ENCODE peak calls at places on chromosomes 4 and X, in nine cellular contexts. K, R, O, C, Q, X, M, E and H are unnamed samples.

GRCh38 chrX:116170444-116170843 is at the start of gene AGTR2:
- DNase-seq in K (no peak), R (no peak), O (no peak), C (no peak), Q (no peak), X (no peak), M (no peak), E (no peak), H (no peak)

GRCh38 chr4:36236159-36236558 is 8.2 kb downstream of the ARAP2 start:
- DNase-seq in K (no peak), R (no peak), O (no peak), C (no peak), Q (no peak), X (no peak), M (no peak), E (no peak), H (no peak)

GRCh38 chr4:8695237-8696219 is 103.0 kb downstream of the CPZ start:
- DNase-seq in K (no peak), R (no peak), O (no peak), C (no peak), Q (no peak), X (no peak), M (no peak), E (no peak), H (no peak)

GRCh38 chr4:101696276-101697010 is 94.1 kb upstream of the BANK1 start:
- DNase-seq in K (no peak), R (no peak), O (no peak), C (no peak), Q (no peak), X (no peak), M (no peak), E (no peak), H (no peak)

GRCh38 chr4:3655485-3656429 is 110.4 kb upstream of the ADRA2C start:
- DNase-seq in K (no peak), R (no peak), O (no peak), C (no peak), Q (no peak), X (no peak), M (peak), E (no peak), H (no peak)

GRCh38 chrX:5559386-5559785 is 669.3 kb downstream of the NLGN4X start:
- DNase-seq in K (no peak), R (no peak), O (peak), C (no peak), Q (no peak), X (no peak), M (no peak), E (no peak), H (no peak)

GRCh38 chr4:148015058-148015457 is 283.2 kb downstream of the ARHGAP10 start:
- DNase-seq in K (no peak), R (no peak), O (no peak), C (no peak), Q (no peak), X (no peak), M (no peak), E (no peak), H (no peak)

GRCh38 chrX:7170903-7171302 is 22.9 kb upstream of the PUDP start:
- DNase-seq in K (no peak), R (no peak), O (peak), C (no peak), Q (peak), X (no peak), M (peak), E (peak), H (no peak)

GRCh38 chrX:113548308-113549015 is 707.8 kb upstream of the AMOT start:
- DNase-seq in K (no peak), R (no peak), O (no peak), C (no peak), Q (no peak), X (no peak), M (no peak), E (no peak), H (no peak)

GRCh38 chr4:62023633-62024032 is 823.5 kb downstream of the ADGRL3 start:
- DNase-seq in K (no peak), R (no peak), O (peak), C (no peak), Q (no peak), X (no peak), M (no peak), E (no peak), H (no peak)

GRCh38 chrX:72060196-72060974 is 71.3 kb downstream of the RTL5 start:
- DNase-seq in K (no peak), R (no peak), O (no peak), C (no peak), Q (no peak), X (no peak), M (no peak), E (peak), H (no peak)

GRCh38 chrX:17860811-17861495 is at the start of gene RAI2:
- DNase-seq in K (peak), R (no peak), O (no peak), C (peak), Q (no peak), X (peak), M (no peak), E (peak), H (no peak)

GRCh38 chr4:132344924-132345828 is 803.9 kb upstream of the PCDH10 start:
- DNase-seq in K (no peak), R (no peak), O (no peak), C (no peak), Q (no peak), X (no peak), M (no peak), E (peak), H (no peak)

GRCh38 chrX:132463411-132463810 is 25.4 kb downstream of the MBNL3 start:
- DNase-seq in K (peak), R (no peak), O (no peak), C (no peak), Q (no peak), X (no peak), M (no peak), E (peak), H (no peak)

GRCh38 chr4:829291-829690 is 3.4 kb upstream of the CPLX1 start:
- DNase-seq in K (no peak), R (no peak), O (no peak), C (no peak), Q (no peak), X (no peak), M (no peak), E (no peak), H (peak)

GRCh38 chrX:103538728-103539127 is 19.4 kb upstream of the RAB40A start:
- DNase-seq in K (no peak), R (no peak), O (peak), C (no peak), Q (no peak), X (no peak), M (no peak), E (no peak), H (no peak)

GRCh38 chrX:143664302-143664701 is 28.4 kb upstream of the SLITRK4 start:
- DNase-seq in K (no peak), R (no peak), O (peak), C (peak), Q (no peak), X (no peak), M (peak), E (peak), H (no peak)

GRCh38 chrX:126485371-126485770 is 67.2 kb downstream of the DCAF12L1 start:
- DNase-seq in K (no peak), R (peak), O (no peak), C (no peak), Q (no peak), X (no peak), M (no peak), E (peak), H (no peak)

GRCh38 chr4:8228319-8229250 is 29.5 kb downstream of the SH3TC1 start:
- DNase-seq in K (peak), R (peak), O (peak), C (no peak), Q (peak), X (no peak), M (peak), E (peak), H (peak)

GRCh38 chrX:44908198-44908597 is 35.2 kb downstream of the KDM6A start:
- DNase-seq in K (no peak), R (no peak), O (peak), C (no peak), Q (no peak), X (no peak), M (no peak), E (no peak), H (no peak)

GRCh38 chr4:168711197-168712120 is 214.6 kb downstream of the PALLD start:
- DNase-seq in K (no peak), R (no peak), O (peak), C (no peak), Q (no peak), X (no peak), M (no peak), E (no peak), H (no peak)

GRCh38 chr4:3770323-3771166 is 4.4 kb downstream of the ADRA2C start:
- DNase-seq in K (no peak), R (no peak), O (no peak), C (peak), Q (no peak), X (no peak), M (peak), E (no peak), H (no peak)

GRCh38 chrX:78658851-78659744 is at the start of gene RTL3:
- DNase-seq in K (no peak), R (peak), O (peak), C (no peak), Q (no peak), X (no peak), M (no peak), E (no peak), H (no peak)

GRCh38 chr4:129109965-129110824 is 14.2 kb downstream of the C4orf33 start:
- DNase-seq in K (no peak), R (no peak), O (no peak), C (no peak), Q (no peak), X (no peak), M (no peak), E (no peak), H (no peak)

GRCh38 chr4:88907478-88907877 is 149.5 kb downstream of the FAM13A start:
- DNase-seq in K (no peak), R (no peak), O (no peak), C (no peak), Q (no peak), X (no peak), M (no peak), E (no peak), H (no peak)

GRCh38 chr4:12724520-12724919 is 759.6 kb downstream of the RAB28 start:
- DNase-seq in K (no peak), R (no peak), O (peak), C (no peak), Q (no peak), X (no peak), M (peak), E (peak), H (no peak)

GRCh38 chr4:98638661-98639060 is 19.8 kb downstream of the TSPAN5 start:
- DNase-seq in K (no peak), R (no peak), O (no peak), C (no peak), Q (no peak), X (no peak), M (no peak), E (no peak), H (no peak)

GRCh38 chr4:20615492-20616136 is 84.6 kb upstream of the PACRGL start:
- DNase-seq in K (no peak), R (peak), O (peak), C (peak), Q (no peak), X (no peak), M (no peak), E (peak), H (no peak)

GRCh38 chr4:159319027-159319426 is 216.1 kb downstream of the RAPGEF2 start:
- DNase-seq in K (no peak), R (no peak), O (no peak), C (no peak), Q (no peak), X (no peak), M (no peak), E (no peak), H (no peak)

GRCh38 chr4:151402150-151402865 is 6.7 kb upstream of the FHIP1A start:
- DNase-seq in K (no peak), R (no peak), O (no peak), C (no peak), Q (no peak), X (no peak), M (no peak), E (no peak), H (no peak)

GRCh38 chrX:28787206-28787605 is 200.0 kb downstream of the IL1RAPL1 start:
- DNase-seq in K (no peak), R (peak), O (peak), C (peak), Q (no peak), X (no peak), M (no peak), E (peak), H (no peak)

GRCh38 chrX:12753366-12753765 is 37.8 kb upstream of the PRPS2 start:
- DNase-seq in K (no peak), R (no peak), O (no peak), C (no peak), Q (no peak), X (no peak), M (no peak), E (no peak), H (no peak)

GRCh38 chr4:176001171-176002006 is 64.3 kb upstream of the WDR17 start:
- DNase-seq in K (no peak), R (peak), O (peak), C (no peak), Q (no peak), X (peak), M (no peak), E (peak), H (peak)